ENCODE peak calls at places on chromosomes 4 and X, in six cellular contexts. L, M, J, K, A and R are unnamed samples.

GRCh38 chrX:12997898-12998687 is 23.2 kb downstream of the TMSB4X start:
- DNase-seq in L (no peak), M (no peak), J (no peak), K (no peak), A (no peak), R (no peak)

GRCh38 chr4:75723117-75723801 is 1.1 kb upstream of the USO1 start:
- DNase-seq in L (peak; percentile 80), M (no peak), J (peak; percentile 37), K (peak; percentile 53), A (no peak), R (no peak)

GRCh38 chrX:110056419-110056818 is 53.5 kb downstream of the TMEM164 start:
- DNase-seq in L (no peak), M (no peak), J (no peak), K (no peak), A (no peak), R (no peak)

GRCh38 chr4:109186458-109186945 is 116.0 kb downstream of the COL25A1 start:
- DNase-seq in L (no peak), M (no peak), J (no peak), K (no peak), A (no peak), R (no peak)

GRCh38 chr4:169372791-169373190 is 102.0 kb upstream of the SH3RF1 start:
- DNase-seq in L (no peak), M (no peak), J (no peak), K (no peak), A (no peak), R (no peak)

GRCh38 chrX:57918750-57919436 is 8.6 kb upstream of the ZXDA start:
- DNase-seq in L (peak; percentile 17), M (peak; percentile 50), J (peak; percentile 22), K (peak; percentile 5), A (no peak), R (peak; percentile 11)

GRCh38 chr4:153076861-153077260 is 127.4 kb upstream of the TRIM2 start:
- DNase-seq in L (no peak), M (no peak), J (no peak), K (no peak), A (no peak), R (no peak)

GRCh38 chrX:11579856-11580595 is 85.7 kb downstream of the ARHGAP6 start:
- DNase-seq in L (no peak), M (no peak), J (no peak), K (no peak), A (no peak), R (no peak)

GRCh38 chr4:150348079-150348478 is 233.9 kb upstream of the MAB21L2 start:
- DNase-seq in L (peak; percentile 65), M (no peak), J (no peak), K (no peak), A (no peak), R (no peak)

GRCh38 chr4:109942292-109942926 is 29.7 kb downstream of the EGF start:
- DNase-seq in L (no peak), M (no peak), J (no peak), K (no peak), A (no peak), R (no peak)

GRCh38 chr4:1050486-1051213 is 39.2 kb downstream of the FGFRL1 start:
- DNase-seq in L (no peak), M (no peak), J (no peak), K (no peak), A (no peak), R (no peak)

GRCh38 chr4:176789955-176790354 is 2.8 kb downstream of the VEGFC start:
- DNase-seq in L (peak; percentile 81), M (peak; percentile 70), J (peak; percentile 3), K (peak; percentile 31), A (no peak), R (peak; percentile 53)

GRCh38 chr4:176443117-176443516 is 123.4 kb downstream of the SPCS3 start:
- DNase-seq in L (peak; percentile 96), M (peak; percentile 82), J (no peak), K (no peak), A (no peak), R (no peak)

GRCh38 chr4:89298788-89299152 is 8.8 kb downstream of the GPRIN3 start:
- DNase-seq in L (no peak), M (no peak), J (no peak), K (no peak), A (no peak), R (peak; percentile 41)

GRCh38 chrX:14529288-14529989 is at the start of gene GLRA2:
- DNase-seq in L (peak; percentile 13), M (peak; percentile 1), J (peak; percentile 3), K (peak; percentile 1), A (no peak), R (peak; percentile 26)

GRCh38 chr4:17376205-17376604 is 135.7 kb downstream of the QDPR start:
- DNase-seq in L (peak; percentile 4), M (no peak), J (no peak), K (no peak), A (no peak), R (no peak)

GRCh38 chr4:29553842-29554241 is 1166.3 kb upstream of the PCDH7 start:
- DNase-seq in L (no peak), M (no peak), J (no peak), K (no peak), A (no peak), R (no peak)

DNA sequence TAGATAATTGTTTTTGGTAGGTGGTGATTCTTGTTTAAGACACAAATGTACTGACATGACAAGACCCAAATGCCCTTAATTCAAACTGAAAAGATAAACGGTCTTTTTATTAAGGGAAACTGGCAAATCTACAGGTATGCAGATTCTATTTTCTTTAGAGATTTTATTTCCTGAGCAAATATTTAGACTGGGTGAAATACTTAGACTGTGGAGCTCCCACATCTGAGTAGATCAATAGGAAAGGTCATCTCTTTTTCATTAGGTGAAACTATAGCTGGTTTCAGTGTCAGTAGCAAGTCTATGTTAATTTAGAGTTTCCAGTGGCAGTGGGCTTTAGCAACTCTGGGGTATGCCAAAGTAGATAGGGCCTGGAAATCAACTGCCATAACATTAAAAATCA is 446.7 kb downstream of the FSTL5 start:
- DNase-seq in L (no peak), M (no peak), J (no peak), K (no peak), A (no peak), R (no peak)
- TF ChIP-seq BHLHE40 in L (no peak), M (no peak), J (no peak), K (no peak), A (no peak), R (no peak)

GRCh38 chrX:24283122-24283789 is 30.6 kb downstream of the SUPT20HL2 start:
- DNase-seq in L (no peak), M (no peak), J (no peak), K (no peak), A (no peak), R (no peak)

GRCh38 chrX:24282381-24283121 is 31.3 kb downstream of the SUPT20HL2 start:
- DNase-seq in L (peak; percentile 31), M (no peak), J (no peak), K (no peak), A (no peak), R (peak; percentile 22)

GRCh38 chrX:24285082-24285481 is 28.8 kb downstream of the SUPT20HL2 start:
- DNase-seq in L (no peak), M (peak; percentile 20), J (no peak), K (no peak), A (no peak), R (no peak)
- TF ChIP-seq BHLHE40 in L (no peak), M (no peak), J (no peak), K (no peak), A (no peak), R (no peak)

GRCh38 chrX:47278684-47279083 is 45.9 kb downstream of the USP11 start:
- DNase-seq in L (peak; percentile 78), M (peak; percentile 11), J (no peak), K (peak; percentile 34), A (no peak), R (no peak)

GRCh38 chrX:47285762-47286320 is 53.0 kb downstream of the USP11 start:
- DNase-seq in L (peak; percentile 5), M (no peak), J (no peak), K (no peak), A (no peak), R (no peak)

GRCh38 chrX:47283015-47283771 is 50.4 kb downstream of the USP11 start:
- DNase-seq in L (peak; percentile 65), M (no peak), J (peak; percentile 31), K (peak; percentile 6), A (no peak), R (peak; percentile 58)
- TF ChIP-seq BHLHE40 in L (peak; percentile 62), M (no peak), J (no peak), K (no peak), A (no peak), R (no peak)

GRCh38 chr4:82864336-82865001 is 26.5 kb downstream of the SEC31A start:
- DNase-seq in L (no peak), M (no peak), J (no peak), K (no peak), A (no peak), R (no peak)
- TF ChIP-seq BHLHE40 in L (no peak), M (no peak), J (no peak), K (no peak), A (no peak), R (no peak)

GRCh38 chrX:50081282-50081955 is 119.4 kb downstream of the AKAP4 start:
- DNase-seq in L (peak; percentile 13), M (peak; percentile 37), J (no peak), K (peak; percentile 10), A (no peak), R (no peak)

GRCh38 chrX:50072110-50072509 is 128.7 kb downstream of the AKAP4 start:
- DNase-seq in L (no peak), M (no peak), J (no peak), K (no peak), A (no peak), R (no peak)

GRCh38 chrX:50071507-50071906 is 129.3 kb downstream of the AKAP4 start:
- DNase-seq in L (no peak), M (no peak), J (no peak), K (no peak), A (no peak), R (no peak)

GRCh38 chrX:50073601-50074000 is 127.2 kb downstream of the AKAP4 start:
- DNase-seq in L (no peak), M (no peak), J (no peak), K (no peak), A (no peak), R (no peak)

GRCh38 chrX:50075630-50076349 is 125.0 kb downstream of the AKAP4 start:
- DNase-seq in L (no peak), M (no peak), J (no peak), K (no peak), A (no peak), R (no peak)
- TF ChIP-seq BHLHE40 in L (no peak), M (no peak), J (no peak), K (no peak), A (no peak), R (no peak)

DNA sequence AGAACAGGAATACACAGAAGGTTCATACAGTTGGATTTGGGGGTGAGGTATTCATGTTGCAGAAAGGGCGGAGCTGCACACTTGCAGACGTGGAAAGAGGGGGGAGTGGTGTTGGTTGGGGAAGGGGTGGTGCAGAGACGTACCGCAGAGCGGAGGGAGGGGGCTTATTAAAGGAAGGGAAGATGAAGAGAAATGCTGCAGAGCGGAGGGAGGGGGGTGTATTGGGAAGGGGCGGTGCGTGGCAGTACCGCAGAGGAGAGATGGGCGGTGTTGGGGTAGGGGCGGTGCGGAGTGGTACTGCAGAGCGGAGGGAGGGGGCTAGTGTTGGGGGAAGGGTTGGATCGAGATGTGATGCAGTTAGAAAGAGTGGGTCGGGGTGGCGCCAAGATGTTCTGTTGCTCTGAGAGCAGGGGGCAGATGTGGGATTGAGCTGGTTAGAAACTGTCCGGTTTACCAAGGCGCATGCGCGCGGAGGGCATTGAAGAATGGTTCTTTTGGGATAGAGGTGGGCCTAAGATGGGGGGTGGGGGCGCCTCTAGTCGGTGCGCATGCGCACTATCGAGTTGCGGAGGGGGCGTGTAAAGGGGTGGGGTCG is 900 bp downstream of the TRO start:
- DNase-seq in L (peak; percentile 72), M (no peak), J (no peak), K (peak; percentile 40), A (no peak), R (peak; percentile 39)
- TF ChIP-seq BHLHE40 in L (no peak), M (no peak), J (no peak), K (no peak), A (no peak), R (no peak)